ENCODE peak calls at places on chromosomes 13 and 19, in six cellular contexts. One of them, this sample, is unnamed.

GRCh38 chr13:51479199-51479523 is 26.3 kb upstream of the INTS6 start:
- DNase-seq in astrocyte of the spinal cord: peak
- DNase-seq in PC-9: no peak
- DNase-seq in cardiac fibroblast: peak
- DNase-seq in cardiac muscle cell: no peak
- DNase-seq in fibroblast of lung: peak
- DNase-seq in this sample: peak

GRCh38 chr19:20453424-20453938 is 112.1 kb downstream of the ZNF737 start:
- DNase-seq in astrocyte of the spinal cord: no peak
- DNase-seq in cardiac muscle cell: no peak
- DNase-seq in fibroblast of lung: no peak
- DNase-seq in PC-9: no peak
- DNase-seq in cardiac fibroblast: no peak
- DNase-seq in this sample: no peak

GRCh38 chr13:113415032-113415431 is 38.3 kb downstream of the ADPRHL1 start:
- DNase-seq in PC-9: no peak
- DNase-seq in fibroblast of lung: no peak
- DNase-seq in cardiac fibroblast: no peak
- DNase-seq in cardiac muscle cell: no peak
- DNase-seq in astrocyte of the spinal cord: no peak
- DNase-seq in this sample: no peak

GRCh38 chr13:42039946-42040729 is 8.3 kb upstream of the DGKH start:
- DNase-seq in PC-9: peak
- DNase-seq in cardiac fibroblast: peak
- DNase-seq in astrocyte of the spinal cord: peak
- DNase-seq in cardiac muscle cell: peak
- DNase-seq in fibroblast of lung: peak
- DNase-seq in this sample: peak

GRCh38 chr13:105991622-105992254 is 543.7 kb downstream of the EFNB2 start:
- DNase-seq in cardiac muscle cell: no peak
- DNase-seq in PC-9: peak
- DNase-seq in cardiac fibroblast: peak
- DNase-seq in fibroblast of lung: peak
- DNase-seq in astrocyte of the spinal cord: peak
- DNase-seq in this sample: no peak

GRCh38 chr13:98606296-98606695 is 29.4 kb upstream of the STK24 start:
- DNase-seq in fibroblast of lung: no peak
- DNase-seq in PC-9: peak
- DNase-seq in cardiac muscle cell: no peak
- DNase-seq in cardiac fibroblast: no peak
- DNase-seq in astrocyte of the spinal cord: no peak
- DNase-seq in this sample: no peak

GRCh38 chr13:40240293-40240692 is 426.1 kb downstream of the FOXO1 start:
- DNase-seq in fibroblast of lung: no peak
- DNase-seq in astrocyte of the spinal cord: no peak
- DNase-seq in cardiac fibroblast: no peak
- DNase-seq in cardiac muscle cell: no peak
- DNase-seq in PC-9: no peak
- DNase-seq in this sample: no peak

GRCh38 chr13:33642374-33643065 is 175.4 kb upstream of the RFC3 start:
- DNase-seq in cardiac fibroblast: peak
- DNase-seq in cardiac muscle cell: no peak
- DNase-seq in PC-9: peak
- DNase-seq in fibroblast of lung: peak
- DNase-seq in astrocyte of the spinal cord: peak
- DNase-seq in this sample: peak

GRCh38 chr19:18846862-18847515 is 15.2 kb downstream of the UPF1 start:
- DNase-seq in cardiac fibroblast: peak
- DNase-seq in PC-9: no peak
- DNase-seq in fibroblast of lung: peak
- DNase-seq in astrocyte of the spinal cord: peak
- DNase-seq in cardiac muscle cell: peak
- DNase-seq in this sample: peak

GRCh38 chr19:4174895-4175668 is 7.3 kb downstream of the SIRT6 start:
- DNase-seq in fibroblast of lung: no peak
- DNase-seq in astrocyte of the spinal cord: no peak
- DNase-seq in cardiac fibroblast: no peak
- DNase-seq in cardiac muscle cell: no peak
- DNase-seq in PC-9: no peak
- DNase-seq in this sample: no peak

GRCh38 chr19:36771275-36772231 is 1.1 kb downstream of the ZNF850 start:
- DNase-seq in PC-9: peak
- DNase-seq in astrocyte of the spinal cord: peak
- DNase-seq in cardiac muscle cell: peak
- DNase-seq in fibroblast of lung: peak
- DNase-seq in cardiac fibroblast: peak
- DNase-seq in this sample: peak

GRCh38 chr19:40804783-40805242 is 5.8 kb downstream of the EGLN2 start:
- DNase-seq in PC-9: no peak
- DNase-seq in fibroblast of lung: no peak
- DNase-seq in astrocyte of the spinal cord: no peak
- DNase-seq in cardiac muscle cell: no peak
- DNase-seq in cardiac fibroblast: no peak
- DNase-seq in this sample: no peak

GRCh38 chr13:112889351-112890290 is 79.4 kb upstream of the MCF2L start:
- DNase-seq in cardiac fibroblast: no peak
- DNase-seq in fibroblast of lung: no peak
- DNase-seq in cardiac muscle cell: no peak
- DNase-seq in astrocyte of the spinal cord: no peak
- DNase-seq in PC-9: no peak
- DNase-seq in this sample: no peak

GRCh38 chr19:10007366-10007765 is 2.9 kb downstream of the COL5A3 start:
- DNase-seq in PC-9: no peak
- DNase-seq in fibroblast of lung: peak
- DNase-seq in cardiac muscle cell: no peak
- DNase-seq in astrocyte of the spinal cord: no peak
- DNase-seq in cardiac fibroblast: no peak
- DNase-seq in this sample: peak

GRCh38 chr13:109135018-109135417 is 505.6 kb downstream of the MYO16 start:
- DNase-seq in cardiac fibroblast: no peak
- DNase-seq in PC-9: no peak
- DNase-seq in fibroblast of lung: no peak
- DNase-seq in astrocyte of the spinal cord: no peak
- DNase-seq in cardiac muscle cell: no peak
- DNase-seq in this sample: no peak

GRCh38 chr13:84487681-84488080 is 605.4 kb upstream of the SLITRK1 start:
- DNase-seq in astrocyte of the spinal cord: no peak
- DNase-seq in fibroblast of lung: no peak
- DNase-seq in PC-9: no peak
- DNase-seq in cardiac fibroblast: no peak
- DNase-seq in cardiac muscle cell: no peak
- DNase-seq in this sample: no peak

GRCh38 chr19:50658438-50659317 is 9.4 kb downstream of the C19orf81 start:
- DNase-seq in astrocyte of the spinal cord: peak
- DNase-seq in cardiac muscle cell: peak
- DNase-seq in PC-9: no peak
- DNase-seq in fibroblast of lung: peak
- DNase-seq in cardiac fibroblast: peak
- DNase-seq in this sample: peak

GRCh38 chr13:50692396-50692915 is 151.0 kb downstream of the DLEU7 start:
- DNase-seq in PC-9: no peak
- DNase-seq in astrocyte of the spinal cord: no peak
- DNase-seq in fibroblast of lung: peak
- DNase-seq in cardiac muscle cell: no peak
- DNase-seq in cardiac fibroblast: no peak
- DNase-seq in this sample: no peak

GRCh38 chr19:47231215-47232054 is 436 bp upstream of the BBC3 start:
- DNase-seq in cardiac fibroblast: peak
- DNase-seq in fibroblast of lung: peak
- DNase-seq in PC-9: peak
- DNase-seq in cardiac muscle cell: peak
- DNase-seq in astrocyte of the spinal cord: peak
- DNase-seq in this sample: peak

GRCh38 chr19:5138606-5139594 is 170.0 kb downstream of the KDM4B start:
- DNase-seq in cardiac muscle cell: no peak
- DNase-seq in cardiac fibroblast: peak
- DNase-seq in PC-9: no peak
- DNase-seq in fibroblast of lung: peak
- DNase-seq in astrocyte of the spinal cord: peak
- DNase-seq in this sample: no peak

GRCh38 chr13:48220592-48221300 is 12.3 kb upstream of the ITM2B start:
- DNase-seq in astrocyte of the spinal cord: no peak
- DNase-seq in cardiac muscle cell: no peak
- DNase-seq in cardiac fibroblast: no peak
- DNase-seq in fibroblast of lung: no peak
- DNase-seq in PC-9: no peak
- DNase-seq in this sample: no peak

GRCh38 chr13:80945328-80945727 is 604.4 kb upstream of the SPRY2 start:
- DNase-seq in fibroblast of lung: no peak
- DNase-seq in PC-9: no peak
- DNase-seq in cardiac fibroblast: no peak
- DNase-seq in astrocyte of the spinal cord: no peak
- DNase-seq in cardiac muscle cell: peak
- DNase-seq in this sample: no peak

GRCh38 chr13:44955421-44955820 is 33.9 kb downstream of the NUFIP1 start:
- DNase-seq in fibroblast of lung: no peak
- DNase-seq in astrocyte of the spinal cord: no peak
- DNase-seq in PC-9: peak
- DNase-seq in cardiac fibroblast: peak
- DNase-seq in cardiac muscle cell: no peak
- DNase-seq in this sample: no peak

GRCh38 chr19:33280351-33280921 is 21.9 kb downstream of the CEBPA start:
- DNase-seq in astrocyte of the spinal cord: no peak
- DNase-seq in PC-9: no peak
- DNase-seq in fibroblast of lung: no peak
- DNase-seq in cardiac muscle cell: no peak
- DNase-seq in cardiac fibroblast: no peak
- DNase-seq in this sample: no peak

GRCh38 chr13:44969858-44970484 is 19.3 kb downstream of the NUFIP1 start:
- DNase-seq in PC-9: peak
- DNase-seq in cardiac fibroblast: peak
- DNase-seq in cardiac muscle cell: peak
- DNase-seq in fibroblast of lung: peak
- DNase-seq in astrocyte of the spinal cord: peak
- DNase-seq in this sample: peak

GRCh38 chr13:76764429-76764828 is 121.8 kb downstream of the KCTD12 start:
- DNase-seq in astrocyte of the spinal cord: peak
- DNase-seq in PC-9: no peak
- DNase-seq in cardiac fibroblast: peak
- DNase-seq in fibroblast of lung: peak
- DNase-seq in cardiac muscle cell: no peak
- DNase-seq in this sample: peak

GRCh38 chr19:1859319-1859718 is 4.1 kb downstream of the KLF16 start:
- DNase-seq in PC-9: no peak
- DNase-seq in astrocyte of the spinal cord: no peak
- DNase-seq in cardiac muscle cell: no peak
- DNase-seq in fibroblast of lung: no peak
- DNase-seq in cardiac fibroblast: no peak
- DNase-seq in this sample: no peak

GRCh38 chr19:1860821-1861598 is 2.4 kb downstream of the KLF16 start:
- DNase-seq in cardiac muscle cell: no peak
- DNase-seq in fibroblast of lung: no peak
- DNase-seq in PC-9: no peak
- DNase-seq in astrocyte of the spinal cord: no peak
- DNase-seq in cardiac fibroblast: no peak
- DNase-seq in this sample: no peak

GRCh38 chr19:1858412-1859081 is 4.8 kb downstream of the KLF16 start:
- DNase-seq in PC-9: no peak
- DNase-seq in cardiac muscle cell: no peak
- DNase-seq in fibroblast of lung: no peak
- DNase-seq in astrocyte of the spinal cord: no peak
- DNase-seq in cardiac fibroblast: no peak
- DNase-seq in this sample: no peak

GRCh38 chr19:1861599-1862031 is 1.8 kb downstream of the KLF16 start:
- DNase-seq in cardiac muscle cell: no peak
- DNase-seq in cardiac fibroblast: no peak
- DNase-seq in fibroblast of lung: no peak
- DNase-seq in astrocyte of the spinal cord: no peak
- DNase-seq in PC-9: no peak
- DNase-seq in this sample: no peak

GRCh38 chr19:1860133-1860775 is 3.1 kb downstream of the KLF16 start:
- DNase-seq in PC-9: no peak
- DNase-seq in astrocyte of the spinal cord: peak
- DNase-seq in fibroblast of lung: peak
- DNase-seq in cardiac fibroblast: peak
- DNase-seq in cardiac muscle cell: peak
- DNase-seq in this sample: peak
- H3K4me3 ChIP-seq in PC-9: peak
- H3K4me3 ChIP-seq in astrocyte of the spinal cord: peak
- H3K4me3 ChIP-seq in fibroblast of lung: peak
- H3K4me3 ChIP-seq in cardiac fibroblast: peak
- H3K4me3 ChIP-seq in cardiac muscle cell: no peak
- H3K4me3 ChIP-seq in this sample: peak

GRCh38 chr13:37960427-37960826 is 90.9 kb upstream of the TRPC4 start:
- DNase-seq in cardiac fibroblast: peak
- DNase-seq in astrocyte of the spinal cord: peak
- DNase-seq in PC-9: no peak
- DNase-seq in fibroblast of lung: no peak
- DNase-seq in cardiac muscle cell: no peak
- DNase-seq in this sample: no peak
- TF ChIP-seq CTCF in cardiac fibroblast: peak
- TF ChIP-seq CTCF in astrocyte of the spinal cord: peak
- TF ChIP-seq CTCF in PC-9: no peak
- TF ChIP-seq CTCF in fibroblast of lung: peak
- TF ChIP-seq CTCF in cardiac muscle cell: peak
- TF ChIP-seq CTCF in this sample: peak

GRCh38 chr19:17510220-17510993 is 1.0 kb upstream of the PGLS start:
- DNase-seq in astrocyte of the spinal cord: no peak
- DNase-seq in fibroblast of lung: peak
- DNase-seq in cardiac fibroblast: peak
- DNase-seq in cardiac muscle cell: no peak
- DNase-seq in PC-9: no peak
- DNase-seq in this sample: peak
- H3K4me3 ChIP-seq in astrocyte of the spinal cord: peak
- H3K4me3 ChIP-seq in fibroblast of lung: peak
- H3K4me3 ChIP-seq in cardiac fibroblast: peak
- H3K4me3 ChIP-seq in cardiac muscle cell: peak
- H3K4me3 ChIP-seq in PC-9: peak
- H3K4me3 ChIP-seq in this sample: peak

GRCh38 chr13:59172076-59172475 is 991.7 kb downstream of the DIAPH3 start:
- DNase-seq in fibroblast of lung: no peak
- DNase-seq in cardiac muscle cell: no peak
- DNase-seq in astrocyte of the spinal cord: no peak
- DNase-seq in cardiac fibroblast: no peak
- DNase-seq in PC-9: no peak
- DNase-seq in this sample: no peak

GRCh38 chr13:59182241-59182640 is 981.5 kb downstream of the DIAPH3 start:
- DNase-seq in cardiac fibroblast: no peak
- DNase-seq in PC-9: no peak
- DNase-seq in fibroblast of lung: no peak
- DNase-seq in cardiac muscle cell: peak
- DNase-seq in astrocyte of the spinal cord: no peak
- DNase-seq in this sample: no peak

GRCh38 chr13:59178344-59178743 is 985.4 kb downstream of the DIAPH3 start:
- DNase-seq in astrocyte of the spinal cord: peak
- DNase-seq in cardiac fibroblast: peak
- DNase-seq in cardiac muscle cell: peak
- DNase-seq in fibroblast of lung: no peak
- DNase-seq in PC-9: no peak
- DNase-seq in this sample: peak

DNA sequence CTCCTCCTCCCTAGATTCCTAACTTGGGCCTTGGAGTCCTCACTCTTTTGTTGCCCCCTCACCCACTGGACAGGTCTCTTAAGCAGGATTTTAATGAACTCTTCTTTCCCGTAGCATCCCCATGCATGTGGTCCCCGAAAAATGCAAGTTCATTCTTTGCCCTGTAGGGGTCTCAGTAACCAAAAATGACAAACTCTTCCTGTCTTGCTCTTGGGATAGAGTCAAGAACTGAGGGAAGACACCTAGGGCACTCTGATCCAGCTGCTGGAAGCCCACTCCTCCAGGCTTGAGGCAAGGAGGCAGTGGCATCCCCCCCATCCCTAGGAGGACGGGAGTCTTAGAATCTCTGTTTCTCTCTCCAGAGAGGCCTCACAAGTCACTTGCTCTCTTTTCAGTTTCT is 987.0 kb downstream of the DIAPH3 start:
- DNase-seq in cardiac fibroblast: no peak
- DNase-seq in cardiac muscle cell: no peak
- DNase-seq in astrocyte of the spinal cord: no peak
- DNase-seq in fibroblast of lung: no peak
- DNase-seq in PC-9: no peak
- DNase-seq in this sample: no peak
- TF ChIP-seq CTCF in cardiac fibroblast: peak
- TF ChIP-seq CTCF in cardiac muscle cell: no peak
- TF ChIP-seq CTCF in astrocyte of the spinal cord: peak
- TF ChIP-seq CTCF in fibroblast of lung: peak
- TF ChIP-seq CTCF in PC-9: peak
- TF ChIP-seq CTCF in this sample: no peak

This sample was measured in fibroblast of the aortic adventitia.